ENCODE peak calls at places on chromosomes 4 and X, in seven cellular contexts. V is mammary epithelial cell, X is amygdala, G is fibroblast of mammary gland, S is ascending aorta, B is naive B cell, U is GM03348. O is an unnamed sample.

GRCh38 chrX:264634-265455 is 16.3 kb upstream of the PLCXD1 start:
- DNase-seq in V (no peak), X (no peak), G (peak; percentile 73), S (no peak), B (no peak), U (no peak), O (peak; percentile 67)

GRCh38 chr4:73822389-73822788 is 14.1 kb upstream of the CXCL6 start:
- DNase-seq in V (peak; percentile 78), X (no peak), G (peak; percentile 60), S (no peak), B (no peak), U (no peak), O (peak; percentile 56)

GRCh38 chrX:140053841-140054240 is 88.5 kb upstream of the CXorf66 start:
- DNase-seq in V (no peak), X (no peak), G (no peak), S (no peak), B (no peak), U (no peak), O (no peak)

GRCh38 chr4:44495136-44495535 is 46.5 kb upstream of the KCTD8 start:
- DNase-seq in V (peak; percentile 27), X (no peak), G (no peak), S (no peak), B (no peak), U (no peak), O (peak; percentile 17)

GRCh38 chr4:184541918-184542317 is 67.6 kb upstream of the IRF2 start:
- DNase-seq in V (no peak), X (no peak), G (no peak), S (no peak), B (no peak), U (no peak), O (no peak)

GRCh38 chrX:118350715-118351114 is 4.8 kb downstream of the WDR44 start:
- DNase-seq in V (no peak), X (no peak), G (no peak), S (no peak), B (peak; percentile 6), U (no peak), O (no peak)

GRCh38 chrX:110557864-110558263 is 199.2 kb downstream of the RTL9 start:
- DNase-seq in V (no peak), X (no peak), G (no peak), S (no peak), B (no peak), U (no peak), O (no peak)

GRCh38 chr4:77432702-77433101 is 172.9 kb upstream of the CXCL13 start:
- DNase-seq in V (no peak), X (no peak), G (no peak), S (no peak), B (no peak), U (no peak), O (peak; percentile 18)

GRCh38 chr4:184807261-184807660 is 18.5 kb downstream of the ACSL1 start:
- DNase-seq in V (no peak), X (no peak), G (no peak), S (no peak), B (no peak), U (no peak), O (no peak)

GRCh38 chr4:139281212-139281611 is 1.2 kb upstream of the MGARP start:
- DNase-seq in V (no peak), X (no peak), G (peak; percentile 10), S (no peak), B (no peak), U (no peak), O (no peak)

GRCh38 chrX:275967-276587 is 5.1 kb upstream of the PLCXD1 start:
- DNase-seq in V (peak; percentile 39), X (no peak), G (peak; percentile 40), S (peak; percentile 19), B (peak; percentile 35), U (peak; percentile 91), O (peak; percentile 64)

GRCh38 chr4:177367336-177367735 is 57.7 kb downstream of the NEIL3 start:
- DNase-seq in V (peak; percentile 12), X (no peak), G (peak; percentile 9), S (no peak), B (no peak), U (no peak), O (peak; percentile 50)

GRCh38 chr4:185210102-185210981 is 944 bp downstream of the SNX25 start:
- DNase-seq in V (peak; percentile 47), X (no peak), G (peak; percentile 55), S (no peak), B (peak; percentile 47), U (peak; percentile 61), O (peak; percentile 48)

GRCh38 chr4:153490985-153491483 is 24.9 kb downstream of the TMEM131L start:
- DNase-seq in V (no peak), X (no peak), G (no peak), S (no peak), B (no peak), U (no peak), O (no peak)

GRCh38 chr4:177554966-177555574 is 112.8 kb upstream of the AGA start:
- DNase-seq in V (peak; percentile 16), X (no peak), G (peak; percentile 46), S (no peak), B (no peak), U (peak; percentile 46), O (peak; percentile 41)

GRCh38 chr4:15547392-15547791 is 77.7 kb downstream of the CC2D2A start:
- DNase-seq in V (no peak), X (no peak), G (no peak), S (no peak), B (no peak), U (no peak), O (no peak)

GRCh38 chrX:7062276-7062675 is 85.2 kb upstream of the STS start:
- DNase-seq in V (no peak), X (no peak), G (peak; percentile 35), S (no peak), B (no peak), U (no peak), O (no peak)

GRCh38 chrX:13293700-13294099 is 26.2 kb downstream of the ATXN3L start:
- DNase-seq in V (peak; percentile 95), X (no peak), G (no peak), S (no peak), B (no peak), U (no peak), O (peak; percentile 88)

GRCh38 chrX:55111578-55112254 is 22.9 kb downstream of the PAGE2 start:
- DNase-seq in V (no peak), X (no peak), G (no peak), S (no peak), B (no peak), U (no peak), O (no peak)

GRCh38 chrX:120647127-120647526 is 17.3 kb upstream of the C1GALT1C1 start:
- DNase-seq in V (peak; percentile 21), X (no peak), G (no peak), S (no peak), B (no peak), U (no peak), O (no peak)

GRCh38 chr4:172650758-172651495 is 517.7 kb upstream of the GALNT7 start:
- DNase-seq in V (no peak), X (no peak), G (no peak), S (no peak), B (no peak), U (no peak), O (peak; percentile 14)

GRCh38 chr4:109169160-109169559 is 133.3 kb downstream of the COL25A1 start:
- DNase-seq in V (no peak), X (no peak), G (peak; percentile 28), S (no peak), B (no peak), U (no peak), O (peak; percentile 52)

O was measured in epithelial cell of esophagus.